ENCODE peak calls at places on chromosomes 3 and 15, in four cellular contexts. G is tibial nerve, J is A549, C is K562. L is an unnamed sample.

GRCh38 chr3:79910337-79910736 is 142.5 kb upstream of the ROBO1 start:
- DNase-seq in G (no peak), J (no peak), C (no peak), L (no peak)

GRCh38 chr3:46231323-46231722 is 10.9 kb upstream of the CCR3 start:
- DNase-seq in G (no peak), J (no peak), C (no peak), L (no peak)

GRCh38 chr15:100760357-100760903 is 119.2 kb upstream of the ALDH1A3 start:
- DNase-seq in G (no peak), J (no peak), C (no peak), L (no peak)

GRCh38 chr3:179322481-179323196 is at the start of gene ZNF639:
- DNase-seq in G (peak; percentile 48), J (peak; percentile 80), C (peak; percentile 97), L (peak; percentile 90)

GRCh38 chr3:126106336-126107202 is 22.6 kb upstream of the SLC41A3 start:
- DNase-seq in G (no peak), J (no peak), C (no peak), L (no peak)

GRCh38 chr3:10602769-10603768 is 97.7 kb upstream of the ATP2B2 start:
- DNase-seq in G (no peak), J (no peak), C (no peak), L (no peak)

GRCh38 chr3:46978381-46978780 is 1.1 kb upstream of the NBEAL2 start:
- DNase-seq in G (no peak), J (no peak), C (no peak), L (peak; percentile 47)

GRCh38 chr3:63576826-63577225 is 75.6 kb upstream of the SNTN start:
- DNase-seq in G (no peak), J (no peak), C (no peak), L (no peak)

GRCh38 chr3:144643778-144644191 is 672.2 kb downstream of the DIPK2A start:
- DNase-seq in G (no peak), J (no peak), C (no peak), L (no peak)

GRCh38 chr3:23219552-23219951 is 16.4 kb downstream of the UBE2E2 start:
- DNase-seq in G (no peak), J (no peak), C (no peak), L (no peak)

GRCh38 chr3:7646851-7647250 is 785.9 kb downstream of the GRM7 start:
- DNase-seq in G (no peak), J (no peak), C (no peak), L (no peak)

GRCh38 chr3:34508732-34509131 is 710.3 kb downstream of the PDCD6IP start:
- DNase-seq in G (no peak), J (no peak), C (no peak), L (no peak)

GRCh38 chr15:78396186-78396814 is 41.7 kb upstream of the IREB2 start:
- DNase-seq in G (no peak), J (no peak), C (no peak), L (no peak)

GRCh38 chr3:186986406-186986805 is 56.1 kb downstream of the ST6GAL1 start:
- DNase-seq in G (no peak), J (no peak), C (no peak), L (no peak)

GRCh38 chr15:69543681-69544080 is 91.1 kb downstream of the RPLP1 start:
- DNase-seq in G (no peak), J (no peak), C (no peak), L (no peak)

GRCh38 chr15:42157981-42158765 is 1.7 kb upstream of the PLA2G4F start:
- DNase-seq in G (no peak), J (no peak), C (peak; percentile 71), L (peak; percentile 29)

GRCh38 chr3:81887448-81887847 is 126.0 kb upstream of the GBE1 start:
- DNase-seq in G (no peak), J (no peak), C (no peak), L (no peak)

GRCh38 chr3:72848703-72849081 is 447 bp upstream of the SHQ1 start:
- DNase-seq in G (peak; percentile 9), J (no peak), C (peak; percentile 11), L (no peak)

GRCh38 chr3:17823039-17823438 is 80.6 kb upstream of the TBC1D5 start:
- DNase-seq in G (no peak), J (no peak), C (no peak), L (no peak)

GRCh38 chr3:58009026-58009748 is 965 bp downstream of the FLNB start:
- DNase-seq in G (no peak), J (no peak), C (peak; percentile 27), L (peak; percentile 42)

GRCh38 chr3:166011771-166012170 is 174.5 kb upstream of the BCHE start:
- DNase-seq in G (no peak), J (no peak), C (no peak), L (no peak)

GRCh38 chr3:133703915-133704314 is 42.2 kb upstream of the TOPBP1 start:
- DNase-seq in G (no peak), J (no peak), C (no peak), L (no peak)

GRCh38 chr3:37909067-37909911 is 47.6 kb downstream of the CTDSPL start:
- DNase-seq in G (no peak), J (no peak), C (no peak), L (no peak)

GRCh38 chr15:92625297-92625980 is 30.1 kb downstream of the FAM174B start:
- DNase-seq in G (no peak), J (no peak), C (no peak), L (no peak)

GRCh38 chr3:179076243-179077027 is 4.8 kb upstream of the ZMAT3 start:
- DNase-seq in G (no peak), J (no peak), C (no peak), L (no peak)

GRCh38 chr3:127734754-127735473 is 62.2 kb downstream of the ABTB1 start:
- DNase-seq in G (peak; percentile 32), J (no peak), C (no peak), L (no peak)

GRCh38 chr3:141331370-141332318 is 36.7 kb upstream of the ZBTB38 start:
- DNase-seq in G (peak; percentile 39), J (peak; percentile 96), C (peak; percentile 86), L (no peak)

DNA sequence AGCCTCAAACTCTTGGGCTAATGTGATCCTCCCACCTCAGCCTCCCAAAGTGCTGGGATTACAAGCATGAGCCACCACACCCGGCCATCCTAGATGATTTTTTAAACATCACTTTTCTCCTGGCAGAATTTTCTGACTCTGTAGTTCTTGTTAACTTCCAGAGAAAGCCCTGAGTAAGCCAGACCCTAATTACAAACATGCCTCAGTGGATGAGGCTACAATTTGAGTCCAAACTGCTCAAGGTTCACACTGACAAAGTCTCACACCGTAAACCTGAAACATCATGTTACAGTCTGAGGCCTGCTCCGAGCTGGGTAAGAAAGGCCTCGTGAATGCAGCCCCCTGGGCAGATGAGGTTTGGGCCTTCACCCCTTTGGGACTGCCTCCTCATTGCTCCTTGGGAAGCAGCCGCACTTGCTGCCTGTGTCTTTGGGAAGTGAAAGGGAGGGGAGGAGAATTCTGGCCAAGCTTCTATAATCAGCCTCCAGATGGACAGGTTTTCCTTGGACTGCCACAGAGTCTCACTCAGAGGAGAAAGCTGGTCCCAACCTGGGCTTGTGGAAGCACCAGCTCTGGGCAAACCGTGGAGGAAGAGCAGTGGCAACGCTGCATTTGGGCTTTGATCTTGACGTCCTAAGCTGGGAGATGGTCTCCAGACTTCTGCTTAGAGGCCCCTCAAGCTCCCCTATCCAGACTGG is 46.0 kb downstream of the CA12 start:
- DNase-seq in G (no peak), J (no peak), C (no peak), L (no peak)
- TF ChIP-seq EP300 in G (no peak), J (no peak), C (no peak), L (no peak)

DNA sequence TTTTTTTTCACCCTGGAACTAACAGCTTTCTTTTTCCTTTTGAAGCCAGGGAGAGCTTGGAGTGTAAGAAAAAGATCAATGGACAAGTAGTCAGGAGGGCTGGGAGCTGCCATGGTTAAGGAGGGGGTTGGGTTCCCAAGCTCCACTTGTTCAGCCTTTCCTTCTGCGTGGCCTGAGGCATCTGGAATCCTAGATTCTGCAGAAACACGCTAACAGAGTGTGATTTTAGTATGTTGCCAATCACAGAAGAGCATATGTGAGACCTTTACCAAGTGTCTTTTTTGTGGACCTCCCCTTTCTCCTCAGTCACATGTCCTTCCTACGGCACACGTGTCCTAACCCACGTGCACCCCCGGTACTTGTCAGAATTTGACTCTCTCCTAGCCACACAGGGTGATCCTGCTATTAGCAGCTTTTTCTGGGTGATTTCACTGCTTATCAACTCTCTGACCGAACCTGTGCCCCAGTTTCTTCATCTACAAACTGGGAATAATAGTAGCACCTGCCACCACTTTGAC is 11.4 kb downstream of the TIMP4 start:
- DNase-seq in G (no peak), J (no peak), C (no peak), L (no peak)
- H3K27ac ChIP-seq in G (peak overlapping the region; percentile 18), J (peak overlapping the region; percentile 5), C (no peak overlapping the region), L (no peak overlapping the region)

GRCh38 chr3:39970982-39971381 is 161.6 kb downstream of the MYRIP start:
- DNase-seq in G (no peak), J (no peak), C (no peak), L (no peak)

GRCh38 chr3:39965997-39966396 is 156.6 kb downstream of the MYRIP start:
- DNase-seq in G (no peak), J (no peak), C (no peak), L (no peak)

GRCh38 chr3:39972508-39972907 is 163.1 kb downstream of the MYRIP start:
- DNase-seq in G (no peak), J (no peak), C (no peak), L (no peak)

GRCh38 chr3:39977058-39977794 is 167.8 kb downstream of the MYRIP start:
- DNase-seq in G (no peak), J (no peak), C (no peak), L (no peak)

GRCh38 chr3:39971450-39972081 is 162.2 kb downstream of the MYRIP start:
- DNase-seq in G (no peak), J (no peak), C (no peak), L (no peak)
- TF ChIP-seq EP300 in G (no peak), J (no peak), C (no peak), L (no peak)

GRCh38 chr15:96166223-96167200 is 164.0 kb upstream of the NR2F2 start:
- DNase-seq in G (no peak), J (no peak), C (no peak), L (no peak)

GRCh38 chr15:96170616-96171270 is 159.8 kb upstream of the NR2F2 start:
- DNase-seq in G (no peak), J (no peak), C (no peak), L (no peak)

GRCh38 chr15:96177279-96177678 is 153.2 kb upstream of the NR2F2 start:
- DNase-seq in G (no peak), J (no peak), C (no peak), L (no peak)

GRCh38 chr15:96171271-96171739 is 159.2 kb upstream of the NR2F2 start:
- DNase-seq in G (no peak), J (peak; percentile 28), C (no peak), L (no peak)

DNA sequence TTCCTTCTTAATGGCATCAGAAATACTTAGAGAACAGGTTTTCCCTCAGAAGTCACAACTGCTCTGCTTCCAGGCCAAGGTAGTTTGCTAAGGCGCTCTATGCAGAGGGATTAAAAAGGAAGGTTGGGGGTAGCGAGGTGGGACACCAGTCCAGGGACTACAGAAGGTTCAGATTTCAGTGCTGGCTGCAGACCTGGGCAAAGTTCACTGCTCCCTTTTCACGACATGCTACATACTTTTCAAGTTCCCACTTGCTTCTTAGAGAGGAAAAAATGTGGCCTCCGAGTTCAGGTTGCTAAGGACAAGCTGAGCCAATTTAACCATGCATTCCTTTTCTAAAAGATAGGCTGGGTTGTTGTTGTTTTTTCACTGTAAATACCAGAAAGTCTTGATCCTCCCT is 158.7 kb upstream of the NR2F2 start:
- DNase-seq in G (no peak), J (no peak), C (no peak), L (no peak)
- H3K27ac ChIP-seq in G (no peak overlapping the region), J (peak overlapping the region; percentile 70), C (no peak overlapping the region), L (no peak overlapping the region)

GRCh38 chr3:124577494-124578167 is 152.6 kb upstream of the UMPS start:
- DNase-seq in G (no peak), J (no peak), C (no peak), L (no peak)
- TF ChIP-seq EP300 in G (no peak), J (no peak), C (no peak), L (no peak)

GRCh38 chr15:45378913-45379262 is 544 bp upstream of the GATM start:
- DNase-seq in G (no peak), J (no peak), C (no peak), L (no peak)
- H3K27ac ChIP-seq in G (peak overlapping the region; percentile 85), J (peak overlapping the region; percentile 93), C (no peak overlapping the region), L (peak overlapping the region; percentile 45)

L was measured in ovary.